ENCODE peak calls at places on chromosomes 7 and 10, in four cellular contexts. H, A, W and N are unnamed samples.
A peak's percentile ranks its signal among the peaks of the same experiment; 100 is the strongest.

GRCh38 chr10:89795840-89796239 is 94.5 kb downstream of the KIF20B start:
- DNase-seq in A (no peak), W (no peak), H (no peak), N (no peak)

GRCh38 chr10:100878291-100878910 is 34.4 kb upstream of the SLF2 start:
- DNase-seq in H (peak; percentile 90), W (peak; percentile 80), A (peak; percentile 55), N (peak; percentile 26)

GRCh38 chr7:1531263-1531978 is 919 bp downstream of the MAFK start:
- DNase-seq in H (peak; percentile 33), W (no peak), A (peak; percentile 39), N (peak; percentile 43)

GRCh38 chr10:6748029-6748428 is 168.0 kb upstream of the PRKCQ start:
- DNase-seq in A (no peak), W (no peak), H (no peak), N (no peak)

GRCh38 chr7:115059312-115059711 is 137.4 kb downstream of the MDFIC start:
- DNase-seq in W (no peak), H (no peak), A (no peak), N (no peak)

GRCh38 chr10:132186488-132187413 is at the start of gene DPYSL4:
- DNase-seq in W (peak; percentile 20), A (peak; percentile 46), H (peak; percentile 82), N (peak; percentile 50)

GRCh38 chr7:94289071-94289470 is 105.6 kb upstream of the COL1A2 start:
- DNase-seq in W (peak; percentile 91), A (no peak), H (peak; percentile 75), N (no peak)

GRCh38 chr7:34109936-34110626 is 204.7 kb downstream of the BMPER start:
- DNase-seq in W (no peak), A (no peak), H (no peak), N (no peak)

GRCh38 chr10:132710746-132711617 is 75.0 kb downstream of the NKX6-2 start:
- DNase-seq in A (no peak), W (no peak), H (no peak), N (no peak)

GRCh38 chr7:25262586-25262985 is 34.3 kb upstream of the NPVF start:
- DNase-seq in W (no peak), A (no peak), H (peak; percentile 41), N (no peak)

GRCh38 chr7:101465576-101466196 is 103.0 kb downstream of the COL26A1 start:
- DNase-seq in H (no peak), W (no peak), A (no peak), N (no peak)

GRCh38 chr7:104946338-104946737 is 67.7 kb upstream of the KMT2E start:
- DNase-seq in H (no peak), W (no peak), A (no peak), N (no peak)

GRCh38 chr10:12726971-12727831 is 274.3 kb downstream of the CCDC3 start:
- DNase-seq in A (peak; percentile 47), H (no peak), W (no peak), N (no peak)

GRCh38 chr7:2798669-2799068 is 45.4 kb downstream of the GNA12 start:
- DNase-seq in W (no peak), A (no peak), H (no peak), N (no peak)

GRCh38 chr7:29977926-29978652 is 11.5 kb downstream of the SCRN1 start:
- DNase-seq in A (no peak), H (no peak), W (peak; percentile 66), N (no peak)

GRCh38 chr10:100567826-100568225 is 32.1 kb downstream of the HIF1AN start:
- DNase-seq in A (no peak), W (no peak), H (no peak), N (no peak)

GRCh38 chr10:51667992-51668689 is 31.3 kb downstream of the CSTF2T start:
- DNase-seq in W (no peak), A (no peak), H (no peak), N (no peak)

GRCh38 chr10:98262571-98262970 is 5.4 kb downstream of the LOXL4 start:
- DNase-seq in W (peak; percentile 62), A (peak; percentile 20), H (peak; percentile 50), N (peak; percentile 21)

GRCh38 chr7:47570649-47571050 is 11.3 kb downstream of the TNS3 start:
- DNase-seq in A (no peak), W (no peak), H (no peak), N (no peak)

GRCh38 chr10:79434816-79435215 is 10.6 kb downstream of the ZCCHC24 start:
- DNase-seq in W (no peak), H (no peak), A (peak; percentile 25), N (peak; percentile 28)